ENCODE peak calls at places on chromosomes 16 and 17, in six cellular contexts. One of them, this sample, is unnamed.

GRCh38 chr16:16057102-16057501 is 107.7 kb downstream of the ABCC1 start:
- DNase-seq in KG1: no peak
- DNase-seq in AG04450: no peak
- DNase-seq in osteocyte: no peak
- DNase-seq in AG10803: no peak
- DNase-seq in globus pallidus: no peak
- DNase-seq in this sample: no peak

GRCh38 chr17:77320501-77321256 is 179.9 kb downstream of the SEC14L1 start:
- DNase-seq in KG1: peak; percentile 46
- DNase-seq in AG04450: no peak
- DNase-seq in osteocyte: no peak
- DNase-seq in AG10803: peak; percentile 70
- DNase-seq in globus pallidus: no peak
- DNase-seq in this sample: no peak

GRCh38 chr17:7483238-7484066 is 714 bp upstream of the POLR2A start:
- DNase-seq in KG1: peak; percentile 84
- DNase-seq in AG04450: peak; percentile 78
- DNase-seq in osteocyte: peak; percentile 96
- DNase-seq in AG10803: peak; percentile 93
- DNase-seq in globus pallidus: peak; percentile 97
- DNase-seq in this sample: peak; percentile 99

GRCh38 chr16:68908000-68908313 is 64.6 kb downstream of the TANGO6 start:
- DNase-seq in KG1: no peak
- DNase-seq in AG04450: no peak
- DNase-seq in osteocyte: no peak
- DNase-seq in AG10803: no peak
- DNase-seq in globus pallidus: no peak
- DNase-seq in this sample: no peak

GRCh38 chr17:75240394-75241142 is 20.8 kb downstream of the GGA3 start:
- DNase-seq in KG1: peak; percentile 12
- DNase-seq in AG04450: no peak
- DNase-seq in osteocyte: no peak
- DNase-seq in AG10803: peak; percentile 24
- DNase-seq in globus pallidus: no peak
- DNase-seq in this sample: no peak

GRCh38 chr16:87764600-87765472 is 950 bp downstream of the KLHDC4 start:
- DNase-seq in KG1: no peak
- DNase-seq in AG04450: no peak
- DNase-seq in osteocyte: no peak
- DNase-seq in AG10803: no peak
- DNase-seq in globus pallidus: no peak
- DNase-seq in this sample: no peak

GRCh38 chr16:70738083-70738977 is 52.5 kb upstream of the MTSS2 start:
- DNase-seq in KG1: no peak
- DNase-seq in AG04450: peak; percentile 81
- DNase-seq in osteocyte: peak; percentile 91
- DNase-seq in AG10803: peak; percentile 92
- DNase-seq in globus pallidus: peak; percentile 48
- DNase-seq in this sample: no peak

GRCh38 chr16:85415196-85415988 is 197.7 kb upstream of the GSE1 start:
- DNase-seq in KG1: no peak
- DNase-seq in AG04450: no peak
- DNase-seq in osteocyte: no peak
- DNase-seq in AG10803: no peak
- DNase-seq in globus pallidus: no peak
- DNase-seq in this sample: no peak

GRCh38 chr16:69669577-69669976 is 56.8 kb downstream of the NQO1 start:
- DNase-seq in KG1: no peak
- DNase-seq in AG04450: no peak
- DNase-seq in osteocyte: no peak
- DNase-seq in AG10803: no peak
- DNase-seq in globus pallidus: no peak
- DNase-seq in this sample: no peak

GRCh38 chr17:75010683-75011406 is 1.6 kb upstream of the MRPL58 start:
- DNase-seq in KG1: no peak
- DNase-seq in AG04450: no peak
- DNase-seq in osteocyte: no peak
- DNase-seq in AG10803: no peak
- DNase-seq in globus pallidus: no peak
- DNase-seq in this sample: peak; percentile 15

This sample was measured in kidney glomerular epithelial cell.